ENCODE peak calls at places on chromosome 5, in six cellular contexts. F, T, M, S, W and B are unnamed samples.

GRCh38 chr5:58407042-58407709 is 52.7 kb downstream of the PLK2 start:
- DNase-seq in F (no peak), T (peak), M (peak), S (no peak), W (no peak), B (no peak)

GRCh38 chr5:174610968-174611367 is 113.4 kb upstream of the MSX2 start:
- DNase-seq in F (no peak), T (no peak), M (peak), S (no peak), W (no peak), B (no peak)

GRCh38 chr5:176658817-176659216 is 11.5 kb downstream of the TSPAN17 start:
- DNase-seq in F (no peak), T (peak), M (no peak), S (no peak), W (no peak), B (no peak)

GRCh38 chr5:175216991-175217390 is 227.0 kb downstream of the DRD1 start:
- DNase-seq in F (no peak), T (peak), M (no peak), S (no peak), W (no peak), B (no peak)

GRCh38 chr5:38756068-38756467 is 89.7 kb upstream of the OSMR start:
- DNase-seq in F (no peak), T (no peak), M (no peak), S (no peak), W (no peak), B (no peak)

GRCh38 chr5:1974501-1975405 is 92.0 kb upstream of the IRX4 start:
- DNase-seq in F (peak), T (no peak), M (no peak), S (no peak), W (no peak), B (no peak)

GRCh38 chr5:123125953-123126352 is 36.9 kb downstream of the PRDM6 start:
- DNase-seq in F (no peak), T (peak), M (peak), S (no peak), W (no peak), B (no peak)

GRCh38 chr5:115342593-115343377 is 46.3 kb upstream of the CCDC112 start:
- DNase-seq in F (peak), T (no peak), M (no peak), S (no peak), W (no peak), B (no peak)

GRCh38 chr5:14164764-14165163 is 21.6 kb downstream of the TRIO start:
- DNase-seq in F (peak), T (no peak), M (no peak), S (no peak), W (no peak), B (no peak)

GRCh38 chr5:29697786-29698414 is 1495.6 kb upstream of the CDH6 start:
- DNase-seq in F (no peak), T (no peak), M (peak), S (no peak), W (no peak), B (no peak)

GRCh38 chr5:31231171-31231570 is 37.7 kb downstream of the CDH6 start:
- DNase-seq in F (no peak), T (no peak), M (no peak), S (no peak), W (no peak), B (no peak)

GRCh38 chr5:125083932-125084331 is 337.5 kb upstream of the ZNF608 start:
- DNase-seq in F (no peak), T (peak), M (peak), S (no peak), W (no peak), B (no peak)

GRCh38 chr5:105767265-105767664 is 1903.5 kb downstream of the EFNA5 start:
- DNase-seq in F (no peak), T (no peak), M (no peak), S (no peak), W (no peak), B (no peak)

GRCh38 chr5:37803487-37803886 is 36.4 kb downstream of the GDNF start:
- DNase-seq in F (no peak), T (no peak), M (no peak), S (no peak), W (no peak), B (no peak)

GRCh38 chr5:20972419-20972925 is 984.5 kb upstream of the CDH18 start:
- DNase-seq in F (no peak), T (peak), M (peak), S (no peak), W (peak), B (peak)

GRCh38 chr5:19927919-19928318 is 60.1 kb downstream of the CDH18 start:
- DNase-seq in F (no peak), T (no peak), M (no peak), S (no peak), W (no peak), B (no peak)

GRCh38 chr5:164934039-164934438 is 1428.6 kb downstream of the MAT2B start:
- DNase-seq in F (no peak), T (no peak), M (no peak), S (no peak), W (no peak), B (no peak)

GRCh38 chr5:62127098-62127736 is 178.8 kb upstream of the KIF2A start:
- DNase-seq in F (no peak), T (no peak), M (no peak), S (no peak), W (no peak), B (no peak)

GRCh38 chr5:42822558-42822957 is 10.9 kb upstream of the SELENOP start:
- DNase-seq in F (no peak), T (no peak), M (no peak), S (no peak), W (no peak), B (no peak)

GRCh38 chr5:140648132-140648432 is 453 bp downstream of the IK start:
- DNase-seq in F (no peak), T (no peak), M (peak), S (no peak), W (no peak), B (no peak)

GRCh38 chr5:101424530-101425175 is 521.6 kb upstream of the ST8SIA4 start:
- DNase-seq in F (no peak), T (peak), M (no peak), S (no peak), W (no peak), B (no peak)

GRCh38 chr5:76292923-76293322 is 110.2 kb upstream of the IQGAP2 start:
- DNase-seq in F (no peak), T (no peak), M (no peak), S (no peak), W (no peak), B (no peak)

GRCh38 chr5:122421379-122422081 is 109.5 kb downstream of the SNCAIP start:
- DNase-seq in F (no peak), T (no peak), M (no peak), S (no peak), W (no peak), B (no peak)

GRCh38 chr5:159877087-159877486 is 39.2 kb upstream of the ADRA1B start:
- DNase-seq in F (no peak), T (no peak), M (no peak), S (no peak), W (no peak), B (no peak)

GRCh38 chr5:173288632-173289031 is 39.6 kb downstream of the STC2 start:
- DNase-seq in F (no peak), T (no peak), M (no peak), S (no peak), W (no peak), B (no peak)

GRCh38 chr5:139816566-139816965 is 21.0 kb downstream of the PSD2 start:
- DNase-seq in F (no peak), T (no peak), M (no peak), S (no peak), W (no peak), B (no peak)

GRCh38 chr5:158543539-158544387 is 556.0 kb downstream of the EBF1 start:
- DNase-seq in F (no peak), T (peak), M (no peak), S (no peak), W (no peak), B (no peak)

GRCh38 chr5:111755942-111756353 is 1.0 kb downstream of the NREP start:
- DNase-seq in F (no peak), T (no peak), M (peak), S (no peak), W (no peak), B (no peak)

GRCh38 chr5:76271836-76272235 is 131.2 kb upstream of the IQGAP2 start:
- DNase-seq in F (no peak), T (no peak), M (no peak), S (no peak), W (no peak), B (no peak)

GRCh38 chr5:88743231-88743879 is 139.6 kb downstream of the MEF2C start:
- DNase-seq in F (no peak), T (peak), M (peak), S (no peak), W (no peak), B (no peak)

GRCh38 chr5:83157120-83157519 is 79.8 kb downstream of the XRCC4 start:
- DNase-seq in F (no peak), T (no peak), M (no peak), S (no peak), W (no peak), B (no peak)

GRCh38 chr5:82745016-82745415 is 332.2 kb downstream of the TMEM167A start:
- DNase-seq in F (no peak), T (no peak), M (no peak), S (no peak), W (no peak), B (no peak)

GRCh38 chr5:102867999-102868662 is 113.0 kb downstream of the PAM start:
- DNase-seq in F (no peak), T (peak), M (no peak), S (no peak), W (no peak), B (no peak)

GRCh38 chr5:44887722-44888121 is 79.0 kb downstream of the MRPS30 start:
- DNase-seq in F (no peak), T (no peak), M (no peak), S (no peak), W (no peak), B (no peak)

GRCh38 chr5:140000332-140000731 is 42.8 kb downstream of the NRG2 start:
- DNase-seq in F (no peak), T (no peak), M (no peak), S (no peak), W (peak), B (peak)

GRCh38 chr5:122705876-122706275 is 69.0 kb upstream of the SNX2 start:
- DNase-seq in F (no peak), T (peak), M (no peak), S (no peak), W (no peak), B (no peak)

GRCh38 chr5:135944967-135945560 is 9.7 kb downstream of the LECT2 start:
- DNase-seq in F (no peak), T (peak), M (peak), S (no peak), W (no peak), B (peak)

GRCh38 chr5:54695198-54695966 is 177.8 kb downstream of the SNX18 start:
- DNase-seq in F (peak), T (peak), M (no peak), S (no peak), W (no peak), B (no peak)

DNA sequence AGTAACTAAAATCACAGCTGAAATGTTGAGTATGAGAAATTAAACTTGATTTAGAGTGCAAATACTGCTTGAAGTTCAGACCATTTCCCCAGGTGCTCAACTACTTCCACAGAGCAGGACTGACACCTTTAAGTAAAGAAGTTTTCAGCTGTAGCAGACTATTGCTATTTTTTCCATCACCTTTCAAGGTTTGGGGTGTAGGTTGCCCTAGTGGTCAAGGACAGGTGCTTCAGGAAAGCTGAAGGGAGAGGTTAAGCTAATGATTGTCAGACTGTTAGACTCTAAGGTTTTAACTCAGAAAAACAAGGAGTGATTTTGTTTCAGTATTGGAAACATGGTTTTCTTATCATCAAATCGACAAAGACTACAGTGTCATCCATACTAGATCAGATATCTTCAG is 162.1 kb downstream of the CCDC192 start:
- DNase-seq in F (no peak), T (no peak), M (no peak), S (no peak), W (no peak), B (no peak)
- TF ChIP-seq CTCF in F (no peak), T (peak), M (no peak), S (no peak), W (no peak), B (no peak)

DNA sequence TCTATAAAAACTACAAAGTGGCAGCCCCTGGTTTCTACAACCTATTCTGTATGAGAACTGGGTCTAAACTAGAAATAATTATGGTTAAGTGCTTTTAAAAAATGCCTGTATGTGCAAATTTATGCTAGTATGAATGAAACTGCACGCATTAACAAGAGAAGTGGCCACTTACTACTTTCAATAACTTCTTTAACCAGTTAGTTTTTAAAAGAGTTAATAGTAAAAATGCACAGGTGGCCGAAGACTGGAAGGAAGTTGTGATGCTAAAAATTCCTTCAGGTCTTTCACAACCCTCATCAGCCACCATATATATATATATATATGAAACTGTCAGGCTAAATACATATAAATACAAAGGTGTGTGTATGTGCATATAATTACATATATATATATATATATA is 36.8 kb downstream of the SHISAL2B start:
- DNase-seq in F (no peak), T (no peak), M (no peak), S (no peak), W (no peak), B (no peak)
- H3K27ac ChIP-seq in F (no peak), T (no peak), M (no peak), S (no peak), W (no peak), B (no peak)

DNA sequence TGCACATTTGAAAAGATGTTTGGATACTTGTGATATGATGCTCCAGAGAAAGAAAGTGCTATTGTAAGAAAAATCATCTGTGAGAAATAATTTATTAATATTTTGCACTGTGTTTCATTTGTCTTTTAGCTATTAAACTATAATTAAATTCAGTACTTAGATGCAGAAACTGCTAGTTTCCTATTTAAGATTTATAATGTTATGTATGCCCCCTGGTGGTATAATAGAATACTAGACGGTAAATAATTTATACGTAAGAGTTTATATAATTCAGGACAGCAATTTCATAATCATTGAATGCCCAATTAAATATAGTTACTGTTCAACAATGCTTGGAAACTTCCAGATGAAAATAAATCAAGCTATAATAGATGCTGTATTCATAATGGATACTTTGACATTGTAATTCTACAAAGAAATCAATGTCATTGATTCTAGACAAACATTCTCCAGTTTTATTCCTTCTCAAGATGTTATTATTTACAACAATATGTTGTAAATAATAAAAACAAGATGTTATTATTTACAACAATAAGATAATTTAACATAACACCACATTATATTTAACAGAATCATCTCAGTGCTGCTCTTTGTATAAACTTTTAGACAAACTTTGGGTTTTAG is 101.0 kb downstream of the TMEM232 start:
- DNase-seq in F (no peak), T (no peak), M (peak), S (no peak), W (no peak), B (no peak)
- TF ChIP-seq CTCF in F (peak), T (no peak), M (peak), S (peak), W (peak), B (peak)

GRCh38 chr5:72814104-72814503 is 2.4 kb upstream of the TNPO1 start:
- DNase-seq in F (no peak), T (no peak), M (no peak), S (no peak), W (no peak), B (no peak)
- H3K27ac ChIP-seq in F (no peak), T (no peak), M (no peak), S (no peak), W (no peak), B (no peak)

DNA sequence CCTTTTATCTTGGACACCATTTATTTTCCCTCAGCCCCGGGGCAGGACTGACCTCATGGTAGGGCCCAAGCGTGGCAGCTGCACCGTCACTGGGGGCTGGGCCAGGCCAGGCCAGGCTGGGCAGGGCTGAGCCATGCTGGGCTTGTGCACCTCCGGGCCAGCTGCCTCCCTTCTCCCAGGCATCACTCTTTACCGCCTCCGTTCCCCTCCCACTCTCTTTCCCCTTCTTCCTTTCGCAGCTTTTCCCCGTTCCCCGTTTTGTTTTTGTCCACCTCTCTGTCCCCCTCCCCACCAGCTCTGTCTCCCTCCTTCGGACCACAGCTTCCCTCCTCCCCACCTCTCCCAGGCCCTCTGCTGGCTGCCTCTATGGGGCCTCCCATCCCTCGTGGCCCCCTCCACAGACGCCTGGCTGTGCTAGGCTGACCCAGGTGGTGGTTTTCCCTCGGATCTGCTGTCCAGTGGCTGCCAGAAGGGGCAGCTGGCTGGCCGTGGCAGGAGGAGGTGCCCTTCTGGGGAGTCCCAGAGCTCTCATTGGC is 17.9 kb downstream of the FGF18 start:
- DNase-seq in F (no peak), T (no peak), M (no peak), S (no peak), W (no peak), B (no peak)
- TF ChIP-seq CTCF in F (no peak), T (peak), M (no peak), S (no peak), W (no peak), B (no peak)

GRCh38 chr5:154783774-154784460 is 28.7 kb downstream of the LARP1 start:
- DNase-seq in F (no peak), T (peak), M (no peak), S (no peak), W (peak), B (no peak)
- H3K27ac ChIP-seq in F (peak), T (no peak), M (no peak), S (no peak), W (peak), B (peak)

GRCh38 chr5:179986328-179986727 is 78.6 kb upstream of the TBC1D9B start:
- DNase-seq in F (no peak), T (no peak), M (no peak), S (no peak), W (no peak), B (no peak)
- TF ChIP-seq CTCF in F (no peak), T (no peak), M (no peak), S (no peak), W (peak), B (no peak)

GRCh38 chr5:133051117-133051546 is 681 bp upstream of the HSPA4 start:
- DNase-seq in F (no peak), T (no peak), M (no peak), S (no peak), W (no peak), B (no peak)

GRCh38 chr5:133049726-133050048 is 2.1 kb upstream of the HSPA4 start:
- DNase-seq in F (no peak), T (peak), M (no peak), S (no peak), W (no peak), B (no peak)

GRCh38 chr5:133048993-133049725 is 2.7 kb upstream of the HSPA4 start:
- DNase-seq in F (no peak), T (no peak), M (no peak), S (no peak), W (no peak), B (no peak)

GRCh38 chr5:133051547-133052316 is at the start of gene HSPA4:
- DNase-seq in F (peak), T (peak), M (peak), S (peak), W (peak), B (peak)

DNA sequence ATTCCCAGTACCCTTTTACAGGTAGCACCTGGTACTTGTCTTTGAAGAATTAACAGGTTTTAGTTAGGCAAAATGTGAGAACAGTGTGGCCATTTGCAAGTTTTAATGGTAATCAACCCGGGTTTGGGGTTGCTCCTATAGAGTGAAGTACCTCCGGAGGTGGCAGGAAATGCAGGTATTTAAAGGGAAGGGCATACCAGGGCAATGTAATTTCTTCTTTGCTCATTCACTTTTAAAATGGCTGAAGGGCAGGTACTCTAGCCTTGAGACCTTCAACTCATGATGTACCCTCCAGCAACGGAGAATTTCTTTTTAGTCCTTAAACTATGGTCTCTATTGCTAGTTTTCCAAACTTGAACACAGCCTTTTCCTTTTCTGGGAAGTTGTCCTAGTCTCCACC is 1.3 kb upstream of the HSPA4 start:
- DNase-seq in F (no peak), T (no peak), M (no peak), S (no peak), W (no peak), B (no peak)
- H3K27ac ChIP-seq in F (peak), T (peak), M (no peak), S (peak), W (peak), B (peak)

DNA sequence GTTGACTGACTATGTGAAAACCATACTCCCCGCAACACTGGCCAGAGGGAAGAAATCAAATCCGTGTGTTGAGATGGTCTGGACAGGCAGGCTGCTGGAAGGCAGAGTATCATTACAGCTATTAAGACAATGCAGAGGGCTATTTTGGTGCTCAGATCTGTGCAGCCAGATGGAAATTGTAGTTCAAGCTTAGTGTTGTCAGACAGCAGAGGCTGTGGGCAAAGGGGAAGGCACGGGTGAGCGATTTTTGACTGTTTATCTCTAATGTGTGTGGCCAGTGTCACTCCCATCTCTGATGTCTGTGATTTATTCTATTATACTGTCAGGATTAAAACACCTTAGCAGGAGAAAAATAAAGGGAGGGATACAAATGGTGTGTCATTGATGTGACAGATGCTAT is 984.4 kb upstream of the WWC1 start:
- DNase-seq in F (no peak), T (no peak), M (no peak), S (no peak), W (no peak), B (no peak)
- TF ChIP-seq CTCF in F (no peak), T (no peak), M (no peak), S (no peak), W (no peak), B (no peak)